ENCODE peak calls at places on chromosomes 11 and 22, in four cellular contexts. B is breast epithelium, C is HCT116, X is nephron progenitor cell. E is an unnamed sample.
A peak's percentile ranks its signal among the peaks of the same experiment; 100 is the strongest.

GRCh38 chr11:127385071-127385470 is 384.5 kb upstream of the KIRREL3 start:
- DNase-seq in C (no peak), B (no peak), X (no peak), E (no peak)

GRCh38 chr11:92697461-92698314 is 271.8 kb upstream of the MTNR1B start:
- DNase-seq in B (no peak), C (no peak), X (no peak), E (no peak)

GRCh38 chr11:116379185-116379828 is 393.5 kb downstream of the BUD13 start:
- DNase-seq in C (no peak), B (no peak), X (peak; percentile 91), E (no peak)

GRCh38 chr11:130246719-130247118 is 68.0 kb downstream of the ZBTB44 start:
- DNase-seq in B (no peak), X (no peak), C (no peak), E (no peak)

GRCh38 chr11:44133335-44133946 is 38.0 kb downstream of the EXT2 start:
- DNase-seq in B (no peak), C (no peak), X (peak; percentile 15), E (no peak)

GRCh38 chr11:38315151-38315550 is 1717.1 kb upstream of the RAG2 start:
- DNase-seq in C (no peak), B (no peak), X (no peak), E (no peak)

GRCh38 chr11:13136272-13136596 is 127.1 kb downstream of the RASSF10 start:
- DNase-seq in X (no peak), C (no peak), B (no peak), E (no peak)

GRCh38 chr11:110362916-110363574 is 66.6 kb upstream of the RDX start:
- DNase-seq in B (no peak), C (peak; percentile 34), X (peak; percentile 28), E (no peak)

GRCh38 chr11:102112654-102112926 is 2.3 kb downstream of the YAP1 start:
- DNase-seq in B (no peak), C (no peak), X (no peak), E (no peak)

GRCh38 chr11:70448983-70449567 is 50.7 kb downstream of the CTTN start:
- DNase-seq in X (no peak), B (no peak), C (peak; percentile 16), E (no peak)

GRCh38 chr11:129950319-129951034 is 52.2 kb downstream of the PRDM10 start:
- DNase-seq in X (no peak), C (no peak), B (peak; percentile 57), E (no peak)

GRCh38 chr22:32660292-32660691 is 141.2 kb upstream of the TIMP3 start:
- DNase-seq in X (peak; percentile 70), B (no peak), C (peak; percentile 37), E (peak; percentile 67)

GRCh38 chr11:123166095-123166559 is 28.9 kb downstream of the CLMP start:
- DNase-seq in X (peak; percentile 70), C (no peak), B (peak; percentile 41), E (no peak)

GRCh38 chr11:76073716-76074115 is 132.6 kb downstream of the WNT11 start:
- DNase-seq in X (no peak), C (no peak), B (no peak), E (no peak)

GRCh38 chr22:23315341-23315917 is 135.1 kb downstream of the BCR start:
- DNase-seq in C (peak; percentile 23), X (peak; percentile 82), B (peak; percentile 60), E (peak; percentile 65)

GRCh38 chr22:29907753-29908515 is 25.0 kb downstream of the MTMR3 start:
- DNase-seq in C (peak; percentile 93), B (peak; percentile 71), X (no peak), E (no peak)

GRCh38 chr11:96396637-96397036 is 6.8 kb downstream of the JRKL start:
- DNase-seq in C (no peak), X (no peak), B (no peak), E (no peak)

GRCh38 chr11:102154806-102155205 is 44.6 kb downstream of the YAP1 start:
- DNase-seq in X (no peak), C (no peak), B (no peak), E (no peak)

GRCh38 chr11:44949160-44950035 is 1.3 kb downstream of the TP53I11 start:
- DNase-seq in C (no peak), X (peak; percentile 74), B (no peak), E (no peak)

GRCh38 chr22:37999640-38000272 is 15.4 kb upstream of the SOX10 start:
- DNase-seq in B (peak; percentile 92), C (peak; percentile 75), X (no peak), E (no peak)

GRCh38 chr11:12285811-12286222 is 91.6 kb upstream of the PARVA start:
- DNase-seq in B (no peak), C (no peak), X (no peak), E (no peak)

GRCh38 chr11:76772100-76772782 is 10.9 kb upstream of the TSKU start:
- DNase-seq in C (no peak), B (no peak), X (no peak), E (no peak)

DNA sequence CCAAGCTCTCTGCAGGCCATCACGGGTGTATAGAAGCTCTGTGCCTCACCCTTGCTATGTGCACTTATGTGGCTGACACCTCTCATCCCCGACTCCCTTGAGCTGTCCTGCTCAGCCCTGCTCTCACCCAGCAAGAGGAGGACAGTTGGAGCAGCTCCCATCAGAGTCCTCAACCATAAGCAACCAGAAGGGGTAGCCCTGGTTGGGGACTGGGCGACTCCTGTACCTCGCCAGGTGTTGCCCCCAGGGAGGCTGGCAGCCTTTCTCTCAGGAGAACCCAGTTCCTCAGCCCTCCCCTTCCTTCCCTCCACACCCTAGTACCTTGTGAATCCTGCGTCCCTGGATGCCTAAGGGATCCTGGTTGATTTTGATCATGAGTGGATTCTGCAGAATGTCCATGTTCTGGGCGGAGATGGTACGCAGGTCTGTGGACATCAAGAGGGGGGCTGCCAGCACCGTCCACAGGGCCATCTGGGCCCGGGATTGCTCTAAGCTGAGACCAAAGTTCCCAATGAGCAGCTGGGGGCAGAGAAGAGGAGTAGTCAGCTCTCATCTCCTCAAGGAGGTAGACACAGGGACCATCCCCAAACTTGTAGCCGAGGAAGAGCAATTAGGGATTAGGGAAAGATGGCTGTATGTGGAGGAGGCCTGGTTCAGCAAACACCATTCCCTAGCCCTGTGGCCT is 8.0 kb downstream of the NAGA start:
- DNase-seq in B (no peak), C (no peak), X (no peak), E (no peak)
- TF ChIP-seq CTCF in B (no peak), C (no peak), X (no peak), E (no peak)

DNA sequence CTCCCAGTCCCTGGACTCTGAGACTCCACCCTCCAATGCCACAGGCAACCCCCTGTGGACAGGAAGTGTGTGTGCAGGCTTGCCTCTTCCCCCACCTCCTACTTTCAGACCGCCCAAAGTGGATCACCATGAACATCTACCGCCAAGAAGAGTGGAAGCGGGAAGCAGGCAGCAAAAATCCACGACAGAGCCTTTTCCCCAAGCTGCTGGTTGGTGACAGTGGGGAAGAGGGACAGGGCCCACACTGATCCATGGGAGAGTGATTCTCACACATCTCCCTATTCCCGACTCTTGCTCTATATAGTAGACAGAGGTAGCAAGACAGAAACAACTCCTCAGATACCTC is 53.4 kb upstream of the SPATA19 start:
- DNase-seq in C (no peak), B (peak; percentile 9), X (no peak), E (no peak)
- TF ChIP-seq CTCF in C (no peak), B (no peak), X (no peak), E (no peak)

DNA sequence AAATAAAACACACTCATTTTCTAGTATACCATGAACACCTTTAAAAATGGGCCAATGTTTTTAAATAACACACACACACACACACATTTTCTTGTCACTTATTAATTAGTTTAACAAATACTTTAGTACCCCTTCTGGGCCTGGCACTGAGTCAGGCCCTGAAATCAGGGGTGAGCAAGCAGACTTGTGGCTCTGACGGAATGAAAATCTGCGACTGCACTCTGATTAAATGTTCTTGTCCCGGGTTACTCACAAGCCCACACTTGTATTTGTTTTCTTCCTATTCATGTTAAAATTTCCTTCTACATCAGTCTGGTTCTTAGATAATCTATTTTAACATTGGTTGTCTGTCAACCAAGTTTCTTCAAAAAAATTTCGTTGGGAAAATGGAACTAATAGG is 43.0 kb upstream of the PDGFD start:
- DNase-seq in C (no peak), B (no peak), X (no peak), E (no peak)
- TF ChIP-seq CTCF in C (no peak), B (no peak), X (no peak), E (no peak)

DNA sequence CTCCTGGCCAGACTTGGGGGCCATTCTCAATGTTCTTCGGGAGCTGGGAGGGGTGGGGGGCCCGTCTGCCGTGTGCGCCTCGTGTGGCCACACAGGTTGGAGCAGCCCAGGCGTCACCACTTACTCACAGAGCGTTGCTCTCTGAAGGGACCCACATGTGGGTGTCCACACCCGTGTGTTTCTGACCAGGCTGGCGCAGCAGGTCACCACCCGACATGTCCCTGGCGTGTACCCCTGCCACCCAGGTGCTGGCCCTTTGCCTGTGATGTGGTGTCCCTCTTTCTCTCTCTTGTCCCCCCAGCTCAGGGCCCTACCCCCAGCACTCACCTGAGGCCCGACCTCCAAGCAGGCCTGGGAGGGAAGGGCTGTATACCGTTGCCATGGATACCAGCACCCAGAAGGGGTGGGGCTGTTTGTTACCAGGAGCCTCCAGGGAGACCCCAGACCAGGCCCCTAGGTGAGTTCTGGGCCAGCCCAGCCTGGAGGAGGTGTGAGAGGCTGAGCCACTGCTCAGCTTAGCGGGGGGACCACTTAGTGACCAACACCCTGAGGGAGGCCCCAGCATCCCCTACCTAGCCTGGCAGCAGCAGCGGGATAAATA is 1.4 kb downstream of the LMNTD2 start:
- DNase-seq in B (no peak), C (no peak), X (no peak), E (no peak)
- TF ChIP-seq CTCF in B (no peak), C (peak; percentile 22), X (no peak), E (no peak)

GRCh38 chr22:49632199-49633009 is 195.3 kb downstream of the BRD1 start:
- DNase-seq in X (peak; percentile 81), C (peak; percentile 7), B (peak; percentile 19), E (peak; percentile 80)
- TF ChIP-seq CTCF in X (peak; percentile 90), C (peak; percentile 75), B (peak; percentile 44), E (peak; percentile 53)

DNA sequence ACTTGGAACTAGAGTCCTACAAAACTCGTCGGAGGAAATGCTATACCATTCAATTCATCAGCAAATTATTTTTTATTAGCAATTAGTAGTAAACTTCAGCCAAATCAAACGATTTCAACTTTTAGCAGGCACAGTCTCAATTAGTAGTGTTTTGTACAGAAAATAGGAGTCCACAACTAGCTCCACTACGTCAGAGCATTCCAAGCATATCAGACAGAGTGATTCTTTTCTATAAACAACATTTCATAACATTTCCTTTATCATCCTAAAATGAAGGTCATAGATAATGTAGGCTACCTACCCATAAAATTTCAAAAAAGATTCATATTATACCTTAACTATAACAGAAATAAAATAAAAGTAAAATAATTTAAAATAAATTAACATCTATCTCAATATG is 169.9 kb downstream of the KIF18A start:
- DNase-seq in B (no peak), C (no peak), X (no peak), E (no peak)
- TF ChIP-seq CTCF in B (no peak), C (no peak), X (no peak), E (no peak)

E was measured in GM20000.